ENCODE peak calls at places on chromosomes 13 and 19, in seven cellular contexts. G, L, X, E, F, M and V are unnamed samples.

GRCh38 chr19:14366529-14366928 is 14.7 kb upstream of the ADGRE5 start:
- DNase-seq in X (peak), F (no peak), L (peak), E (peak), M (no peak), G (no peak), V (peak)

GRCh38 chr19:9966024-9966423 is 29.7 kb upstream of the OLFM2 start:
- DNase-seq in X (no peak), L (no peak), E (no peak), M (no peak), G (no peak), F (no peak), V (no peak)

GRCh38 chr19:43406297-43406696 is 8.4 kb upstream of the TEX101 start:
- DNase-seq in F (no peak), L (no peak), X (no peak), M (no peak), G (no peak), E (no peak), V (no peak)

GRCh38 chr19:3857449-3858003 is 11.3 kb downstream of the ZFR2 start:
- DNase-seq in F (peak), X (no peak), E (no peak), M (no peak), L (no peak), G (no peak), V (no peak)

GRCh38 chr19:1396019-1396767 is 5.1 kb downstream of the GAMT start:
- DNase-seq in G (no peak), E (no peak), M (no peak), X (no peak), L (no peak), F (no peak), V (no peak)

GRCh38 chr13:23462815-23463559 is 29.5 kb upstream of the SACS start:
- DNase-seq in M (no peak), X (no peak), F (no peak), L (no peak), G (no peak), E (no peak), V (no peak)

GRCh38 chr13:31201341-31202024 is 1.7 kb downstream of the B3GLCT start:
- DNase-seq in X (no peak), M (no peak), L (no peak), E (no peak), G (no peak), F (no peak), V (no peak)

GRCh38 chr19:3396881-3397265 is 30.5 kb downstream of the NFIC start:
- DNase-seq in M (no peak), X (no peak), L (no peak), F (no peak), G (no peak), E (no peak), V (no peak)

GRCh38 chr19:53991224-53992113 is at the start of gene CACNG6:
- DNase-seq in G (peak), E (no peak), F (peak), X (no peak), M (no peak), L (peak), V (no peak)

GRCh38 chr19:23956051-23956450 is 41.4 kb downstream of the ZNF726 start:
- DNase-seq in L (no peak), F (no peak), M (no peak), E (no peak), X (no peak), G (no peak), V (no peak)

GRCh38 chr13:113585828-113586355 is 1.3 kb downstream of the TFDP1 start:
- DNase-seq in M (no peak), X (peak), G (no peak), E (no peak), L (no peak), F (no peak), V (no peak)

GRCh38 chr13:27334774-27335490 is 64.3 kb downstream of the RASL11A start:
- DNase-seq in E (no peak), X (no peak), F (peak), G (no peak), L (no peak), M (peak), V (no peak)

GRCh38 chr19:42199440-42200115 is 17.9 kb downstream of the DEDD2 start:
- DNase-seq in E (peak), L (no peak), F (no peak), M (no peak), X (peak), G (no peak), V (peak)

GRCh38 chr19:4951671-4952070 is 17.2 kb upstream of the KDM4B start:
- DNase-seq in G (no peak), F (no peak), X (no peak), E (no peak), L (no peak), M (no peak), V (peak)

GRCh38 chr13:36493046-36493445 is 60.8 kb downstream of the CCNA1 start:
- DNase-seq in G (no peak), L (no peak), E (no peak), X (no peak), F (no peak), M (no peak), V (no peak)

GRCh38 chr13:110499621-110500281 is 61.8 kb downstream of the RAB20 start:
- DNase-seq in X (no peak), G (peak), F (peak), L (peak), M (no peak), E (no peak), V (no peak)

GRCh38 chr13:76813874-76814273 is 72.3 kb downstream of the KCTD12 start:
- DNase-seq in F (no peak), G (no peak), L (no peak), X (no peak), M (no peak), E (no peak), V (no peak)

GRCh38 chr13:73336789-73337188 is 278.0 kb downstream of the KLF5 start:
- DNase-seq in E (no peak), F (no peak), L (no peak), M (no peak), X (no peak), G (no peak), V (no peak)

GRCh38 chr19:12703056-12703455 is 6.6 kb upstream of the FBXW9 start:
- DNase-seq in G (no peak), E (no peak), F (peak), L (peak), X (no peak), M (no peak), V (no peak)

GRCh38 chr19:18464646-18465045 is 26.7 kb upstream of the ISYNA1 start:
- DNase-seq in E (no peak), L (peak), X (no peak), M (peak), G (no peak), F (peak), V (no peak)

GRCh38 chr19:40193587-40193849 is 2.3 kb downstream of the MAP3K10 start:
- DNase-seq in F (no peak), G (no peak), X (no peak), E (no peak), L (no peak), M (no peak), V (no peak)

GRCh38 chr19:47609885-47610545 is 1.1 kb downstream of the BICRA start:
- DNase-seq in G (no peak), E (peak), F (peak), L (peak), X (peak), M (no peak), V (no peak)

GRCh38 chr19:28940751-28941500 is 272.0 kb downstream of the UQCRFS1 start:
- DNase-seq in F (no peak), E (no peak), L (no peak), M (no peak), X (no peak), G (no peak), V (no peak)

GRCh38 chr19:58558066-58558622 is at the start of gene UBE2M:
- DNase-seq in X (peak), F (no peak), M (no peak), G (no peak), L (peak), E (peak), V (no peak)

GRCh38 chr13:45918597-45918996 is 67.0 kb upstream of the SIAH3 start:
- DNase-seq in G (no peak), L (no peak), M (no peak), F (no peak), E (no peak), X (no peak), V (no peak)

GRCh38 chr19:14563989-14564650 is 7.7 kb downstream of the NDUFB7 start:
- DNase-seq in L (peak), F (no peak), M (no peak), E (peak), G (no peak), X (no peak), V (no peak)

GRCh38 chr13:96650301-96650886 is 343.9 kb downstream of the OXGR1 start:
- DNase-seq in M (no peak), X (no peak), L (peak), G (no peak), E (no peak), F (no peak), V (no peak)

GRCh38 chr19:13850910-13851753 is 25.8 kb upstream of the NANOS3 start:
- DNase-seq in E (peak), M (peak), L (peak), G (no peak), F (no peak), X (peak), V (peak)

GRCh38 chr13:44306401-44307192 is 67.0 kb upstream of the SERP2 start:
- DNase-seq in E (no peak), X (no peak), L (peak), G (no peak), F (no peak), M (peak), V (no peak)

GRCh38 chr19:16379521-16380313 is 55.1 kb downstream of the KLF2 start:
- DNase-seq in X (no peak), G (no peak), M (no peak), F (no peak), L (no peak), E (no peak), V (peak)

GRCh38 chr19:43372462-43372861 is 19.0 kb downstream of the CD177 start:
- DNase-seq in L (peak), X (no peak), G (no peak), E (no peak), F (no peak), M (no peak), V (no peak)

GRCh38 chr19:14091885-14092462 is 1.4 kb upstream of the SAMD1 start:
- DNase-seq in G (no peak), M (no peak), X (no peak), F (no peak), L (no peak), E (no peak), V (no peak)

GRCh38 chr19:19461671-19462622 is 53.4 kb downstream of the TSSK6 start:
- DNase-seq in X (peak), E (peak), L (peak), F (peak), M (no peak), G (no peak), V (peak)

GRCh38 chr19:6209233-6209632 is 70.5 kb downstream of the MLLT1 start:
- DNase-seq in L (no peak), X (no peak), G (no peak), F (no peak), E (no peak), M (no peak), V (no peak)